ENCODE peak calls at places on chromosomes 1 and 21, in seven cellular contexts. B is CD8-positive, alpha-beta memory T cell; M is cardiac muscle cell; G is CD4-positive, CD25-positive, alpha-beta regulatory T cell; C is Peyer's patch; R is NT2/D1; J is sigmoid colon. D is an unnamed sample. For H3K36me3, the result is how much of the 10 kb centered on the place peaks cover.

GRCh38 chr1:219826290-219826689 is 102.1 kb downstream of the SLC30A10 start:
- DNase-seq in J (no peak), R (peak), M (no peak), G (no peak), C (no peak), B (no peak), D (no peak)

GRCh38 chr21:26554365-26554764 is 18.7 kb downstream of the CYYR1 start:
- DNase-seq in J (no peak), R (no peak), B (no peak), M (peak), G (no peak), C (no peak), D (no peak)

GRCh38 chr1:109763646-109764415 is at the start of gene EPS8L3:
- DNase-seq in G (no peak), R (no peak), M (no peak), J (peak), B (no peak), C (no peak), D (peak)

GRCh38 chr1:186443638-186444037 is 17.3 kb downstream of the PDC start:
- DNase-seq in M (no peak), C (no peak), B (no peak), J (no peak), G (no peak), R (no peak), D (no peak)

GRCh38 chr1:21909286-21909759 is 27.8 kb downstream of the HSPG2 start:
- DNase-seq in M (no peak), J (no peak), G (no peak), C (no peak), R (no peak), B (no peak), D (no peak)

GRCh38 chr1:227356582-227357228 is 38.4 kb upstream of the CDC42BPA start:
- DNase-seq in C (no peak), M (no peak), G (no peak), J (no peak), R (peak), B (no peak), D (no peak)

GRCh38 chr1:76961181-76961580 is 93.9 kb downstream of the ST6GALNAC5 start:
- DNase-seq in G (no peak), J (no peak), C (no peak), B (no peak), M (no peak), R (no peak), D (no peak)

GRCh38 chr1:16091296-16091695 is 17.8 kb upstream of the FAM131C start:
- DNase-seq in J (no peak), M (no peak), R (no peak), B (no peak), C (no peak), G (no peak), D (no peak)

GRCh38 chr1:43358121-43358745 is 548 bp upstream of the CDC20 start:
- DNase-seq in M (peak), G (no peak), R (peak), J (no peak), C (peak), B (peak), D (no peak)

GRCh38 chr1:212899845-212900244 is 41.8 kb downstream of the FLVCR1 start:
- DNase-seq in M (no peak), J (no peak), R (no peak), C (no peak), G (no peak), B (no peak), D (no peak)
- H3K36me3 ChIP-seq in M (under half), J (under half), R (under half), C (under half), G (under half), B (under half), D (under half)

DNA sequence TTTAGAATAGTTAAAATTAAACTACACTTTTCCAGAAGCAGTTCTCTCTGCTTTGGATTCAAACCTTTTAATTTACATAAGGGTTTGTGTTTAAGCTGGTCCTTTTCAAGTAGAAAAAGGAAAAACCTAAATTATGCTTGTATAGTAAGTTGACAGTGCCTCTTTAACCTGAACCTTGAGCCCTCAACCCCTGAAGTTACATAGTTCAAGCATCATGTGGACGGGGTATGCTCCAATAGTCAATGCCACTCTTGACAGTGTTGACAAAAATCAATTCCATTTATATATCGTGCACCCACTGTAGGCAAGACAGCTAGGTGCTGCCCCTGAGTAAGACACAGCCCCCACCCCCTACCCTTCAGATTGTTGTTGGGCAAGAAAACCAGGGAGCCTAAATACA is 23.0 kb downstream of the TOR3A start:
- DNase-seq in J (no peak), M (peak), G (no peak), C (no peak), R (no peak), B (no peak), D (no peak)
- H3K36me3 ChIP-seq in J (under half), M (under half), G (under half), C (under half), R (half or more), B (under half), D (under half)

DNA sequence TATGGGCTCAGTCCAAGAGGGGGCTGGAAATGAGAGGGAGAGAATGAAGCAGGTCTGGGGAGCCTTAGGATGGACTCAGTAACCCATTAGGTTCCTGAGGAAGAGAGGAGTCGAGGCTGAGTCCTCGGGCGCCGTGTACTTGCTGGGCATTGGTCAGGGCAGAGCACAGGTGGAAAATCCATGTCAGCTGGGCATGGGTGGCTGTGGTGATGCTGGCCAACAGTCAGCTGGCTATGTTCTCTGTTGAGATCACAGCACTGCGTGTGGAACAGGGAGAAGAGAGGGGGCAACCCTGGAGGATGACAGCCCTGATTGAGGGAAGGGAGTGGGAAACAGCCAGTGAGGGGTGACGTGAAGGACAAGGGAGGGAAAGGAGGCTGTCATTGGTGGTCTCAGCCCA is 43.1 kb upstream of the CLSTN1 start:
- DNase-seq in C (no peak), G (no peak), J (no peak), R (no peak), B (no peak), M (no peak), D (no peak)
- H3K36me3 ChIP-seq in C (under half), G (under half), J (under half), R (under half), B (under half), M (under half), D (under half)

GRCh38 chr1:212309967-212310366 is 24.8 kb downstream of the PPP2R5A start:
- DNase-seq in C (no peak), B (no peak), J (no peak), M (no peak), G (no peak), R (peak), D (no peak)

GRCh38 chr1:212310383-212310782 is 25.2 kb downstream of the PPP2R5A start:
- DNase-seq in J (no peak), G (no peak), R (no peak), B (no peak), M (no peak), C (no peak), D (no peak)

GRCh38 chr1:212315184-212315583 is 30.0 kb downstream of the PPP2R5A start:
- DNase-seq in M (no peak), B (no peak), G (no peak), R (no peak), C (no peak), J (no peak), D (no peak)

GRCh38 chr1:212313616-212314015 is 28.4 kb downstream of the PPP2R5A start:
- DNase-seq in M (no peak), B (no peak), R (no peak), C (no peak), J (no peak), G (no peak), D (no peak)

DNA sequence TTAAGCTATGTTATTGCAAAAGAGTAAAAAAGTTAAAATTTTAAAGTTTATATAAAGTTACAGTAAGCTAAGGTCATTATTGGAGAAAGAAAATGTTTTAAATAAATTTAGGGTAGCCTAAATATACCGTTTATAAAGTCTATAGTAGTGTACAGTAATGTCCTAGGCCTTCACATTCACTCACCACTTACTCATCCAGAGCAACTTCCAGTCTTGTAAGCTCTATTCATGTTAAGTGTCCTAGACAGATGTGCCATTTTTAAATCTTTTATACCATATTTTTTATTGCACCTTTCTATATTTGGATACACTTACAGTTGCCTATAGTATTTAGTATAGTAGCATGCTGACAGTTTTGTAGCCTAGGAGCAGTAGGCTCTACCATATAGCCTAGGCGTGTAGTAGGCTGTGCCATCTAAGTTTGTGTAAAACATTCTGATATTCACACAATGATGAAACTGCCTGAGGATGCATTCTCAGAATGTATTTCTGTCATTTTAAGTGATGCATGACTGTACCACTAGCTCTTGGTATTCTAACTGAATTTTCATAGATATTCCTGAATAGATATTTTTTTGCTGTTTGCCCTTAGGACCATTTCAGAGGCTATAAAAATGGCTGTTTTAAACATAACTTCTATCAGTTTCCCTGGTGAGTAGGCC is 26.8 kb downstream of the PPP2R5A start:
- DNase-seq in J (no peak), R (no peak), M (no peak), G (no peak), B (no peak), C (no peak), D (no peak)
- H3K36me3 ChIP-seq in J (under half), R (under half), M (under half), G (under half), B (under half), C (under half), D (under half)

DNA sequence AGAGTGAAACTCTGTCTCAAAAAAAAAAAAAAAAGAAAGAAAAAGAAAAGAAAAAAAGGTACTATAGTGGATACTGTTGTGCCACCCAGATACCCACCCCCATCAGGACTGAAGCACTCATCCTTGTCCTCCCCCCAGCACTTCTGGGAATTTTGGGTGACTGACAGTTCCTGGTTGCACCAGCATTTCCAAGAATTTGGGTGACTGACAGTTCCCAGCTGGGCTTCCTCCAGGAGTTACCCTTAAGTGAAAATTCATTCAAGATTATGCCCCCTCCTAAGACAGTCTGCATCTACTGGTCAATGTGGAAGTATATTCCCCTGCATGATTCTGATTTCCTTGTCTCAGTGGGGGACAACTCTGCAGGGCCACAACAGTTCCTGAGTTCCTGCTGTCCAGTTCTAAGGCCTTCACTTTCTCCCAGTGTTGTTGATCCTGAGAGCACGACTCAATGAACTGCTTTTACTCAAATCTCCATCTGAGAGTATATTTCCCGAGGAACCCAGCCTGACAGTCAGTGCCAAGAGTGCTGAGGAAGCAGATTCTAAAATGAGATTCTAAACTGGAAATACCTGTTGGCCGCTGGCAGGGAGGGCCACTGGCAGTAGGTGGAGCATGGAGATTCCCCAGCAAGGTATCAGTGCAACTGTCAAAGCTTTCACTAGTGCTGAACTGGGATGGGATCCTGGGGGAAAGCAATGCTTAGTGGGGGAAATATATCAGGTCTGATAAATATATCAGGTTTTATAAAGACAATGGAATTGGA is 18.5 kb downstream of the RIIAD1 start:
- DNase-seq in R (no peak), J (no peak), G (no peak), C (no peak), B (no peak), M (no peak), D (no peak)
- H3K36me3 ChIP-seq in R (under half), J (under half), G (under half), C (under half), B (under half), M (under half), D (under half)

GRCh38 chr1:156733989-156734584 is 5.5 kb upstream of the ISG20L2 start:
- DNase-seq in J (no peak), C (no peak), B (no peak), R (no peak), G (no peak), M (no peak), D (no peak)
- H3K36me3 ChIP-seq in J (under half), C (under half), B (under half), R (half or more), G (under half), M (under half), D (under half)

GRCh38 chr1:222730866-222731265 is 6.1 kb upstream of the FAM177B start:
- DNase-seq in R (no peak), G (no peak), C (no peak), M (no peak), J (no peak), B (no peak), D (no peak)
- H3K36me3 ChIP-seq in R (half or more), G (half or more), C (half or more), M (half or more), J (half or more), B (half or more), D (half or more)

D was measured in right lobe of liver.